ENCODE peak calls at places on chromosomes 2 and 18, in six cellular contexts. One of them, this sample, is unnamed.

GRCh38 chr2:64819774-64820688 is 166.3 kb upstream of the SERTAD2 start:
- DNase-seq in AG09309: no peak
- DNase-seq in mesothelial cell of epicardium: no peak
- DNase-seq in fibroblast of lung: no peak
- DNase-seq in endothelial cell: no peak
- DNase-seq in psoas muscle: no peak
- DNase-seq in this sample: peak

GRCh38 chr2:39730685-39731302 is 48.3 kb downstream of the THUMPD2 start:
- DNase-seq in mesothelial cell of epicardium: no peak
- DNase-seq in psoas muscle: no peak
- DNase-seq in AG09309: no peak
- DNase-seq in endothelial cell: peak
- DNase-seq in fibroblast of lung: peak
- DNase-seq in this sample: no peak

GRCh38 chr18:52340466-52341378 is 725 bp downstream of the DCC start:
- DNase-seq in psoas muscle: no peak
- DNase-seq in endothelial cell: no peak
- DNase-seq in fibroblast of lung: peak
- DNase-seq in AG09309: no peak
- DNase-seq in mesothelial cell of epicardium: no peak
- DNase-seq in this sample: no peak

GRCh38 chr18:25621144-25621543 is 269.2 kb upstream of the ZNF521 start:
- DNase-seq in AG09309: no peak
- DNase-seq in fibroblast of lung: no peak
- DNase-seq in mesothelial cell of epicardium: no peak
- DNase-seq in endothelial cell: no peak
- DNase-seq in psoas muscle: no peak
- DNase-seq in this sample: no peak

GRCh38 chr2:150742094-150742493 is 254.6 kb upstream of the RND3 start:
- DNase-seq in mesothelial cell of epicardium: no peak
- DNase-seq in psoas muscle: no peak
- DNase-seq in endothelial cell: no peak
- DNase-seq in fibroblast of lung: no peak
- DNase-seq in AG09309: no peak
- DNase-seq in this sample: no peak

GRCh38 chr2:180979086-180979934 is 1.1 kb upstream of the UBE2E3 start:
- DNase-seq in psoas muscle: no peak
- DNase-seq in AG09309: no peak
- DNase-seq in endothelial cell: no peak
- DNase-seq in fibroblast of lung: peak
- DNase-seq in mesothelial cell of epicardium: no peak
- DNase-seq in this sample: no peak

GRCh38 chr2:23940262-23940975 is at the start of gene UBXN2A:
- DNase-seq in psoas muscle: peak
- DNase-seq in AG09309: no peak
- DNase-seq in mesothelial cell of epicardium: peak
- DNase-seq in endothelial cell: peak
- DNase-seq in fibroblast of lung: peak
- DNase-seq in this sample: peak

GRCh38 chr2:185979546-185980071 is 241.0 kb downstream of the FSIP2 start:
- DNase-seq in AG09309: no peak
- DNase-seq in mesothelial cell of epicardium: no peak
- DNase-seq in fibroblast of lung: peak
- DNase-seq in psoas muscle: no peak
- DNase-seq in endothelial cell: no peak
- DNase-seq in this sample: no peak

GRCh38 chr2:174522553-174522952 is 35.7 kb upstream of the GPR155 start:
- DNase-seq in AG09309: no peak
- DNase-seq in psoas muscle: no peak
- DNase-seq in mesothelial cell of epicardium: no peak
- DNase-seq in endothelial cell: no peak
- DNase-seq in fibroblast of lung: peak
- DNase-seq in this sample: no peak

GRCh38 chr2:40680547-40680946 is 228.7 kb upstream of the SLC8A1 start:
- DNase-seq in endothelial cell: no peak
- DNase-seq in mesothelial cell of epicardium: no peak
- DNase-seq in psoas muscle: no peak
- DNase-seq in fibroblast of lung: peak
- DNase-seq in AG09309: no peak
- DNase-seq in this sample: no peak

GRCh38 chr2:109046925-109047508 is 58.0 kb upstream of the EDAR start:
- DNase-seq in psoas muscle: no peak
- DNase-seq in fibroblast of lung: no peak
- DNase-seq in endothelial cell: no peak
- DNase-seq in mesothelial cell of epicardium: no peak
- DNase-seq in AG09309: no peak
- DNase-seq in this sample: no peak

GRCh38 chr18:58639237-58639636 is 10.3 kb upstream of the ALPK2 start:
- DNase-seq in psoas muscle: no peak
- DNase-seq in AG09309: no peak
- DNase-seq in mesothelial cell of epicardium: no peak
- DNase-seq in fibroblast of lung: no peak
- DNase-seq in endothelial cell: no peak
- DNase-seq in this sample: no peak

GRCh38 chr2:73983322-73984202 is 1.1 kb upstream of the TET3 start:
- DNase-seq in psoas muscle: no peak
- DNase-seq in AG09309: no peak
- DNase-seq in fibroblast of lung: no peak
- DNase-seq in endothelial cell: no peak
- DNase-seq in mesothelial cell of epicardium: peak
- DNase-seq in this sample: no peak

GRCh38 chr2:237157551-237158102 is 71.9 kb downstream of the COPS8 start:
- DNase-seq in mesothelial cell of epicardium: no peak
- DNase-seq in AG09309: no peak
- DNase-seq in endothelial cell: no peak
- DNase-seq in psoas muscle: no peak
- DNase-seq in fibroblast of lung: no peak
- DNase-seq in this sample: no peak

GRCh38 chr2:231677632-231678104 is 30.7 kb upstream of the PTMA start:
- DNase-seq in fibroblast of lung: peak
- DNase-seq in endothelial cell: peak
- DNase-seq in AG09309: peak
- DNase-seq in mesothelial cell of epicardium: peak
- DNase-seq in psoas muscle: peak
- DNase-seq in this sample: peak

GRCh38 chr2:237540823-237541222 is 25.6 kb upstream of the PRLH start:
- DNase-seq in AG09309: no peak
- DNase-seq in mesothelial cell of epicardium: no peak
- DNase-seq in psoas muscle: peak
- DNase-seq in fibroblast of lung: peak
- DNase-seq in endothelial cell: no peak
- DNase-seq in this sample: no peak

GRCh38 chr2:66494708-66495107 is 59.8 kb downstream of the MEIS1 start:
- DNase-seq in endothelial cell: no peak
- DNase-seq in AG09309: peak
- DNase-seq in mesothelial cell of epicardium: no peak
- DNase-seq in fibroblast of lung: peak
- DNase-seq in psoas muscle: peak
- DNase-seq in this sample: no peak

GRCh38 chr18:10033038-10033437 is 119.2 kb downstream of the VAPA start:
- DNase-seq in psoas muscle: no peak
- DNase-seq in fibroblast of lung: no peak
- DNase-seq in endothelial cell: no peak
- DNase-seq in AG09309: no peak
- DNase-seq in mesothelial cell of epicardium: no peak
- DNase-seq in this sample: no peak

GRCh38 chr2:96145028-96145939 is at the start of gene DUSP2:
- DNase-seq in fibroblast of lung: peak
- DNase-seq in endothelial cell: peak
- DNase-seq in AG09309: no peak
- DNase-seq in psoas muscle: peak
- DNase-seq in mesothelial cell of epicardium: peak
- DNase-seq in this sample: peak

GRCh38 chr18:76496200-76496890 is 1.3 kb upstream of the ZNF516 start:
- DNase-seq in psoas muscle: peak
- DNase-seq in mesothelial cell of epicardium: peak
- DNase-seq in fibroblast of lung: peak
- DNase-seq in endothelial cell: peak
- DNase-seq in AG09309: no peak
- DNase-seq in this sample: peak

GRCh38 chr2:217775920-217776503 is 226.8 kb downstream of the TNS1 start:
- DNase-seq in fibroblast of lung: no peak
- DNase-seq in psoas muscle: no peak
- DNase-seq in mesothelial cell of epicardium: no peak
- DNase-seq in AG09309: no peak
- DNase-seq in endothelial cell: no peak
- DNase-seq in this sample: no peak

GRCh38 chr2:229431331-229431954 is 160.4 kb upstream of the PID1 start:
- DNase-seq in mesothelial cell of epicardium: no peak
- DNase-seq in fibroblast of lung: peak
- DNase-seq in endothelial cell: no peak
- DNase-seq in AG09309: peak
- DNase-seq in psoas muscle: no peak
- DNase-seq in this sample: no peak

GRCh38 chr2:144507441-144508161 is 12.3 kb downstream of the ZEB2 start:
- DNase-seq in AG09309: no peak
- DNase-seq in endothelial cell: no peak
- DNase-seq in psoas muscle: no peak
- DNase-seq in mesothelial cell of epicardium: no peak
- DNase-seq in fibroblast of lung: peak
- DNase-seq in this sample: no peak

GRCh38 chr18:12621737-12622306 is 36.1 kb downstream of the SPIRE1 start:
- DNase-seq in mesothelial cell of epicardium: no peak
- DNase-seq in AG09309: no peak
- DNase-seq in psoas muscle: no peak
- DNase-seq in fibroblast of lung: peak
- DNase-seq in endothelial cell: no peak
- DNase-seq in this sample: no peak

GRCh38 chr2:49480520-49480919 is 326.2 kb upstream of the FSHR start:
- DNase-seq in psoas muscle: no peak
- DNase-seq in endothelial cell: no peak
- DNase-seq in fibroblast of lung: no peak
- DNase-seq in AG09309: no peak
- DNase-seq in mesothelial cell of epicardium: no peak
- DNase-seq in this sample: no peak

GRCh38 chr18:50399582-50399981 is 24.7 kb downstream of the SKA1 start:
- DNase-seq in fibroblast of lung: no peak
- DNase-seq in psoas muscle: no peak
- DNase-seq in mesothelial cell of epicardium: no peak
- DNase-seq in AG09309: no peak
- DNase-seq in endothelial cell: no peak
- DNase-seq in this sample: no peak

GRCh38 chr18:50398099-50398498 is 23.3 kb downstream of the SKA1 start:
- DNase-seq in mesothelial cell of epicardium: no peak
- DNase-seq in AG09309: no peak
- DNase-seq in psoas muscle: no peak
- DNase-seq in fibroblast of lung: no peak
- DNase-seq in endothelial cell: no peak
- DNase-seq in this sample: no peak

GRCh38 chr18:50401334-50401733 is 26.5 kb downstream of the SKA1 start:
- DNase-seq in fibroblast of lung: no peak
- DNase-seq in AG09309: no peak
- DNase-seq in psoas muscle: no peak
- DNase-seq in endothelial cell: no peak
- DNase-seq in mesothelial cell of epicardium: no peak
- DNase-seq in this sample: no peak

GRCh38 chr18:50398947-50399346 is 24.1 kb downstream of the SKA1 start:
- DNase-seq in endothelial cell: no peak
- DNase-seq in mesothelial cell of epicardium: no peak
- DNase-seq in AG09309: no peak
- DNase-seq in psoas muscle: no peak
- DNase-seq in fibroblast of lung: no peak
- DNase-seq in this sample: no peak

GRCh38 chr18:50401888-50402287 is 27.0 kb downstream of the SKA1 start:
- DNase-seq in AG09309: no peak
- DNase-seq in fibroblast of lung: peak
- DNase-seq in endothelial cell: no peak
- DNase-seq in psoas muscle: peak
- DNase-seq in mesothelial cell of epicardium: peak
- DNase-seq in this sample: no peak
- TF ChIP-seq CTCF in AG09309: no peak
- TF ChIP-seq CTCF in fibroblast of lung: no peak
- TF ChIP-seq CTCF in endothelial cell: no peak
- TF ChIP-seq CTCF in psoas muscle: no peak
- TF ChIP-seq CTCF in mesothelial cell of epicardium: no peak
- TF ChIP-seq CTCF in this sample: no peak

DNA sequence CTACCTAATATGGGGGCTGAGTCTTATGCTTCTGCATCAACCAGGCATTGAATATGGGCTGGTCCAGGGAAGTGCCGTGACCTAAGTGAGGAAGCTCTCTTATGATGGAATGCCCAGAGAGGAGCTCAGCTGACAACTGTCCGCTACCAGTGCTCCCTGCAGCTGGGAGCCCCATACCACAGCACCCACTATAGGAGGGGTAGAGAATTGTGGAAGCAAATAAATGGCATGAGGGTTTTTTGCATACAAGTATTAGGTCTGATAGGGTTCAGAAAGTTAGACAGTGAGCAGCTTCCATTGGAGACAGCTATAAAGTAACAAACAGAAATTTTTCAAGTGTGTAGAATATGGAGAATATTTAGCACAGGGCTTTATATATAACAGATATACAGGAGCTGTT is 4.6 kb downstream of the TIMM21 start:
- DNase-seq in endothelial cell: no peak
- DNase-seq in psoas muscle: no peak
- DNase-seq in fibroblast of lung: no peak
- DNase-seq in mesothelial cell of epicardium: no peak
- DNase-seq in AG09309: no peak
- DNase-seq in this sample: no peak
- TF ChIP-seq CTCF in endothelial cell: peak
- TF ChIP-seq CTCF in psoas muscle: no peak
- TF ChIP-seq CTCF in fibroblast of lung: no peak
- TF ChIP-seq CTCF in mesothelial cell of epicardium: no peak
- TF ChIP-seq CTCF in AG09309: peak
- TF ChIP-seq CTCF in this sample: no peak

DNA sequence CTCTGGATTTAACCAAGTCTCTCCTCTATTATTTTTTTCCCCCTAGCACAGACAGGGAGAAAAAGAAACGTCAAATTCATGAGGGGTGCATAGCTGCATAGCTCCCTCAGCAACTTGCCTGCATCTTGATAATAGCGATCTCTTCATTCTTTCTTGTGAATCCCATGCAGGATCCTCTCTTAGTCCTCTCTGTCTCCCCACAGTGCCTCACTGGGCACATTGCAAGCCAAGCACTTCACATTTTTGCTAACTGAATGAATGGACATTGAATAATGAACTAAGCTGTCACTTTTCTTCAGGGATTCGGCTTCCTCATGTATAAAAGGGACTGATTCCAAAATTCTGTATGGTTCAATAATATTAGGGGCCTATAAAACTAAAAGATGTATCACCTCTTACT is 2.9 kb upstream of the EPB41L3 start:
- DNase-seq in endothelial cell: peak
- DNase-seq in mesothelial cell of epicardium: no peak
- DNase-seq in fibroblast of lung: peak
- DNase-seq in psoas muscle: peak
- DNase-seq in AG09309: peak
- DNase-seq in this sample: no peak
- TF ChIP-seq CTCF in endothelial cell: no peak
- TF ChIP-seq CTCF in mesothelial cell of epicardium: no peak
- TF ChIP-seq CTCF in fibroblast of lung: peak
- TF ChIP-seq CTCF in psoas muscle: no peak
- TF ChIP-seq CTCF in AG09309: peak
- TF ChIP-seq CTCF in this sample: no peak

GRCh38 chr2:133532919-133533318 is 35.3 kb downstream of the NCKAP5 start:
- DNase-seq in mesothelial cell of epicardium: no peak
- DNase-seq in fibroblast of lung: peak
- DNase-seq in AG09309: peak
- DNase-seq in endothelial cell: no peak
- DNase-seq in psoas muscle: no peak
- DNase-seq in this sample: no peak
- TF ChIP-seq CTCF in mesothelial cell of epicardium: no peak
- TF ChIP-seq CTCF in fibroblast of lung: no peak
- TF ChIP-seq CTCF in AG09309: peak
- TF ChIP-seq CTCF in endothelial cell: no peak
- TF ChIP-seq CTCF in psoas muscle: no peak
- TF ChIP-seq CTCF in this sample: no peak